ENCODE peak calls at places on chromosomes 5 and 9, in seven cellular contexts. H is stomach; M is lung; I is AG04450; E is trophoblast cell; F is HepG2; J is effector memory CD4-positive, alpha-beta T cell. B is an unnamed sample.

GRCh38 chr9:122219856-122220672 is 8.7 kb downstream of the LHX6 start:
- DNase-seq in H (no peak), M (no peak), I (no peak), E (no peak), F (no peak), J (no peak), B (peak)

GRCh38 chr9:136546697-136547481 is 1.0 kb upstream of the NOTCH1 start:
- DNase-seq in H (peak), M (peak), I (no peak), E (no peak), F (no peak), J (no peak), B (peak)

GRCh38 chr5:8057764-8058163 is 188.8 kb downstream of the MTRR start:
- DNase-seq in H (no peak), M (no peak), I (peak), E (no peak), F (no peak), J (no peak), B (no peak)

GRCh38 chr9:137116027-137116507 is 1.5 kb upstream of the DPP7 start:
- DNase-seq in H (no peak), M (no peak), I (no peak), E (no peak), F (no peak), J (no peak), B (no peak)

GRCh38 chr5:100905259-100905914 is 2.3 kb upstream of the ST8SIA4 start:
- DNase-seq in H (no peak), M (no peak), I (no peak), E (no peak), F (no peak), J (no peak), B (no peak)

GRCh38 chr9:114048533-114049452 is 29.3 kb downstream of the AMBP start:
- DNase-seq in H (no peak), M (no peak), I (no peak), E (no peak), F (no peak), J (no peak), B (peak)

GRCh38 chr5:146540421-146540820 is 24.4 kb upstream of the GPR151 start:
- DNase-seq in H (no peak), M (no peak), I (no peak), E (no peak), F (no peak), J (no peak), B (no peak)

GRCh38 chr5:473344-474192 is 30.6 kb downstream of the EXOC3 start:
- DNase-seq in H (peak), M (peak), I (no peak), E (peak), F (peak), J (no peak), B (no peak)

GRCh38 chr9:21070171-21070571 is 7.6 kb downstream of the IFNB1 start:
- DNase-seq in H (no peak), M (peak), I (peak), E (peak), F (no peak), J (no peak), B (no peak)

GRCh38 chr5:143002459-143003327 is 232.5 kb downstream of the ARHGAP26 start:
- DNase-seq in H (peak), M (no peak), I (no peak), E (peak), F (no peak), J (peak), B (no peak)

GRCh38 chr5:52963636-52964035 is 25.5 kb upstream of the ITGA2 start:
- DNase-seq in H (no peak), M (no peak), I (no peak), E (peak), F (no peak), J (no peak), B (no peak)

GRCh38 chr5:132050661-132051371 is 9.6 kb upstream of the IL3 start:
- DNase-seq in H (no peak), M (no peak), I (no peak), E (no peak), F (no peak), J (no peak), B (peak)

GRCh38 chr5:135488727-135489465 is 36.7 kb upstream of the TIFAB start:
- DNase-seq in H (no peak), M (no peak), I (peak), E (no peak), F (peak), J (no peak), B (peak)

DNA sequence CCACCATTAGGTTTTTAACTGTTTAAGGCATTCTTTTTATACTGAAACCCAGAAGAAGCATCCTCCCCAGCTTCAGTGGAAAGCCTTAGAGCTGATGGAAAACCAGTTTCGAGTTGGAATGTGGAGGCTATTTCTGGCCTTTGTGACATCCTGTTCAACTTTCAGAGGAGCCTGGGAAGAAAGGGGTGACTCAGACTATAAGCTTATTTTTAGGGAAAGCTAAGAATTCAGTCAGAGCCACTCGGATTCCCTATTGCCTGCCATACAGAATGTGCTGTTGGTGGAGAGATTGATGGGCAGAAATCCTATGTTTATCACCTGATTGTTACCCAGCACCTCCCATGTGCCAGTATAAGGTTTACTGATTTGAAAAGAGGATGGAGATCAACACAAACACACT is 19.8 kb downstream of the PALM2AKAP2 start:
- DNase-seq in H (no peak), M (no peak), I (no peak), E (no peak), F (no peak), J (no peak), B (no peak)
- H3K4me3 ChIP-seq in H (no peak), M (no peak), I (no peak), E (no peak), F (no peak), J (no peak), B (peak)

GRCh38 chr9:129319076-129319937 is 141.2 kb upstream of the IER5L start:
- DNase-seq in H (peak), M (no peak), I (no peak), E (no peak), F (no peak), J (no peak), B (peak)

GRCh38 chr9:129321511-129322021 is 143.5 kb upstream of the IER5L start:
- DNase-seq in H (peak), M (no peak), I (no peak), E (no peak), F (no peak), J (no peak), B (peak)

GRCh38 chr9:129318121-129319075 is 140.3 kb upstream of the IER5L start:
- DNase-seq in H (peak), M (no peak), I (no peak), E (peak), F (peak), J (no peak), B (peak)

GRCh38 chr9:129320575-129321311 is 142.7 kb upstream of the IER5L start:
- DNase-seq in H (peak), M (peak), I (peak), E (peak), F (peak), J (peak), B (peak)

DNA sequence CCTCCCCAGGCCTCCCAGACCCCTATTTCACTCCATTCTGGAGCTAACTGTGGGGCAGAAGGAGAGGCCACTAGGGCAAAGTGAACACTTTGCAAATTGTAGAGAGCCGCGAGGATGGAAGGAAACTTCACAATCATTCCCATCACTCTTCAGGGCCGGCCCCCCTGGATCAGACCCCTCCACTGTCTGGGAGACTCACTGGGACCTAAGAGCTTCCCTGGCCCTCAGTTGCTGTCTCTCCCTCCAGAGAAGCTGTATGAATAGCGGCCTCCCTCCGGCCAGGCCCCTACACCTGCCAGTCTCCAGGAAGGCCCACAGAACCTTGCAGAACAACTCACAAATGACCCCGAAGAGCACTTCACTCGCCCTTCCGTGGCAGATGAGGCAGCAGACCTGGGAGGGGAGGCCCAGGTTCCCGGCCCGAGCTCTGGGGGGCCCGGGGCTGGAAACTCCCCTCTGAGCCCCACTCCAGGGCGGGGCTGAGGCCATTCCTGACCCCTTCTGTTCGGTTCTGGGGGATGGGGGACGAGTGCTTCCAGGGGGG is 141.9 kb upstream of the IER5L start:
- DNase-seq in H (peak), M (no peak), I (no peak), E (no peak), F (no peak), J (no peak), B (peak)
- H3K27ac ChIP-seq in H (peak), M (peak), I (peak), E (peak), F (no peak), J (no peak), B (peak)

DNA sequence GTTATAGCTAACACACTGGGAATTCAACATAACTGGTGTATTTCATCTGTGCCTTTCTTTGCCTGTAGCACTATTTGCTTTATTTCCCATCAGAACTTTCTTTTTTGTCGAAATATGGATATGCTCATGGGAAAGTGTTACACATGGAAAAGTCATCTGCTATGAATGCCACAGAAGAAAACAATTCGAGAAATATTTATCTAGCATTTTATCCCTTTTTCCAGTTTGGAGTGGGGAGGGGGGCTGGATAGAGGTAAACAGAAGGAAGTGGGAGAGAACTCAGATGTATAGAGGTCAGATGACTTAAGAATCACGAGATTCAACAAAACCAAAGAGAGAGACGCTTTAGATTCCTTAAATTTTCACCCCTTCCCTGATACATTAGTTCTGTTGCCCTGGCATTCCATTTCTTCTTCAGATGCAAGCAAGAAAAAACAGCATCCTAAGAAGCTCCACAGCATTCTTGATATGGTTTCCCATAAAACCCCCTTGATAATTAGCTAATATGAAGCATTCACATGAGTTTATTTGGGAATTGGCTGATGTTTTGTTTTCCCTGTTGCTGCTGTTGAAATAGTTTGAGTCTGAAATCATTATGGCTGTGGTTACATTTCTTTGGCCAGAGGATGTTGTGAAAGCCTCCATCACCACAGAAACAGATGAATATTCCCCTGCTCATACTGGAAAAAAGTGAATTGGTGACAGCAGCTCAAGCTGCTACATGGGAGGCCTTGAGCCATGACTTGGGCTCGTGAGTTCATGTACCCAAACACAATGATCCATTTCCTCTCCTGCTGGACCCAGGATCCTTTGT is 335.8 kb upstream of the DAB2 start:
- DNase-seq in H (no peak), M (no peak), I (peak), E (no peak), F (no peak), J (no peak), B (no peak)
- H3K4me3 ChIP-seq in H (no peak), M (no peak), I (no peak), E (no peak), F (no peak), J (no peak), B (peak)

DNA sequence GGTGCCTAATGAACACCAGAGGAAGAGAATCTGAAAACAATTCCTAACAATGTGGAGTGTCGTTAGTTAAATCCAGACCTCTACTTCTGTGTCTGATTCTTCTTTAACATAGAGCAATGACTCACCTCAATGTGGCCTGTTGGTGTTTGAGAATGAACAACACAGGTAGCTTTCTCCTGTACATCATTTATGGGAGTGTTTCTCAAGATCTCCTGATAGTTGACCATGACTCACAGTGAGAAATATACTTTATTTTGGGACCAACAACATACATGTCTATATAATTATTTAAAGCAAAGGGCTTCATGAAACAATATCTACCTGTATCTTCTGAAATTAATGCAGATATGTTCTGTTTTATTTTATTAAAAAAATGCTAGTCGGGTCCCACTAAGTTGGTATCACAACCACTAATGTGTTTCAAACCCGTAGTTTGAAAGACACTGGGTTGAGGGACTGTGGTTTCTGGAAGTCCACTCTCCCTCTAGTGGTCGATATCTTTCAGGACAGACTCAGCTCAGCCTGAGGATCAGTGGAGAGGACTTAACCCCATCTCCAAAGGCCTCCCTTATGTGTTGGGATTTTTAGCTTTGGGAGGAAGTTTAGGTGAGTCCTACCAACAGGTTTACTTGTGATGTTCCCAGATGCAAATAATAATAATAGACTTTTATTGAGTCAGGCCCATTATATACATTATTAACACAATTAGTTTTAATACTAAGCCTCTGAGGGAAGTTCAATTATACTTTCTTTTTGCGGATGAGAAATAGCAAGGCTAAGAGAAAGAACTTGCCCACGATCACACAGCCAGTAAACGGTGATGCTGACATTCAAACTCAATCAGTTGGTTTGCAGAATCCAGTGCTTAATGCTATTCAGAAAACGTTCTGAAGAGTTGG is 70.0 kb upstream of the KLF9 start:
- DNase-seq in H (peak), M (no peak), I (peak), E (peak), F (peak), J (peak), B (no peak)
- H3K27ac ChIP-seq in H (peak), M (peak), I (no peak), E (no peak), F (no peak), J (no peak), B (peak)